ENCODE peak calls at places on chromosomes 11 and 22, in eight cellular contexts. X is endodermal cell, V is coronary artery, P is neural progenitor cell, H is A673, K is neuronal stem cell, L is heart right ventricle, O is colonic mucosa. T is an unnamed sample.

GRCh38 chr11:66112640-66113098 is 42.6 kb downstream of the PACS1 start:
- DNase-seq in X (no peak), V (no peak), P (no peak), H (peak), K (no peak), L (peak), O (no peak), T (no peak)

GRCh38 chr22:41223535-41223934 is 17.2 kb downstream of the CHADL start:
- DNase-seq in X (no peak), V (no peak), P (no peak), H (no peak), K (no peak), L (no peak), O (no peak), T (no peak)

GRCh38 chr11:116231540-116231939 is 541.2 kb downstream of the BUD13 start:
- DNase-seq in X (no peak), V (no peak), P (no peak), H (no peak), K (no peak), L (no peak), O (no peak), T (no peak)

GRCh38 chr11:113789675-113790320 is 10.2 kb downstream of the CLDN25 start:
- DNase-seq in X (peak), V (no peak), P (no peak), H (no peak), K (no peak), L (no peak), O (no peak), T (no peak)

GRCh38 chr11:69361048-69361447 is 67.1 kb downstream of the MYEOV start:
- DNase-seq in X (peak), V (peak), P (no peak), H (no peak), K (no peak), L (no peak), O (peak), T (no peak)

GRCh38 chr11:96219981-96220623 is 122.9 kb downstream of the MAML2 start:
- DNase-seq in X (no peak), V (no peak), P (peak), H (peak), K (no peak), L (peak), O (no peak), T (no peak)

GRCh38 chr22:33687464-33687863 is 232.8 kb downstream of the LARGE1 start:
- DNase-seq in X (no peak), V (no peak), P (no peak), H (no peak), K (no peak), L (no peak), O (no peak), T (no peak)

GRCh38 chr11:70448983-70449567 is 50.7 kb downstream of the CTTN start:
- DNase-seq in X (peak), V (no peak), P (no peak), H (peak), K (no peak), L (no peak), O (no peak), T (no peak)

GRCh38 chr11:61574611-61575010 is 6.3 kb downstream of the SYT7 start:
- DNase-seq in X (no peak), V (no peak), P (no peak), H (no peak), K (no peak), L (no peak), O (no peak), T (no peak)

GRCh38 chr11:72217856-72218745 is 1.5 kb downstream of the FOLR2 start:
- DNase-seq in X (peak), V (peak), P (no peak), H (no peak), K (no peak), L (no peak), O (no peak), T (no peak)

GRCh38 chr11:29913352-29913751 is 103.5 kb downstream of the KCNA4 start:
- DNase-seq in X (no peak), V (no peak), P (no peak), H (no peak), K (no peak), L (no peak), O (no peak), T (no peak)

GRCh38 chr22:48949375-48950149 is 878.1 kb downstream of the BRD1 start:
- DNase-seq in X (no peak), V (peak), P (no peak), H (no peak), K (no peak), L (no peak), O (no peak), T (peak)

GRCh38 chr11:61158691-61159381 is 2.4 kb downstream of the VPS37C start:
- DNase-seq in X (peak), V (no peak), P (no peak), H (no peak), K (no peak), L (no peak), O (peak), T (no peak)

GRCh38 chr11:100830978-100831732 is 144.1 kb downstream of the ARHGAP42 start:
- DNase-seq in X (no peak), V (no peak), P (no peak), H (no peak), K (no peak), L (peak), O (no peak), T (no peak)

GRCh38 chr22:44426981-44427380 is 71.1 kb downstream of the RTL6 start:
- DNase-seq in X (peak), V (no peak), P (no peak), H (no peak), K (no peak), L (no peak), O (no peak), T (peak)

GRCh38 chr11:60860943-60861342 is 5.2 kb upstream of the PTGDR2 start:
- DNase-seq in X (no peak), V (no peak), P (no peak), H (peak), K (no peak), L (no peak), O (no peak), T (peak)

GRCh38 chr11:57069942-57070341 is 81.2 kb downstream of the OR5AK2 start:
- DNase-seq in X (no peak), V (no peak), P (no peak), H (no peak), K (no peak), L (no peak), O (no peak), T (no peak)

GRCh38 chr11:9231848-9232177 is 33.3 kb downstream of the DENND5A start:
- DNase-seq in X (no peak), V (no peak), P (no peak), H (no peak), K (no peak), L (peak), O (no peak), T (no peak)

GRCh38 chr22:41589260-41589600 is 410 bp downstream of the PMM1 start:
- DNase-seq in X (no peak), V (peak), P (peak), H (peak), K (peak), L (no peak), O (peak), T (no peak)

GRCh38 chr11:46003647-46004046 is 81.2 kb downstream of the LARGE2 start:
- DNase-seq in X (no peak), V (no peak), P (no peak), H (peak), K (no peak), L (no peak), O (no peak), T (no peak)

GRCh38 chr11:27217948-27218410 is 145.0 kb downstream of the CCDC34 start:
- DNase-seq in X (no peak), V (no peak), P (no peak), H (no peak), K (no peak), L (no peak), O (no peak), T (no peak)

GRCh38 chr11:22407899-22408298 is 69.7 kb downstream of the SLC17A6 start:
- DNase-seq in X (peak), V (no peak), P (peak), H (no peak), K (peak), L (no peak), O (no peak), T (no peak)

GRCh38 chr11:113730887-113731726 is 25.0 kb upstream of the TMPRSS5 start:
- DNase-seq in X (peak), V (no peak), P (peak), H (peak), K (peak), L (peak), O (peak), T (no peak)

GRCh38 chr11:3959015-3959917 is 103.8 kb downstream of the STIM1 start:
- DNase-seq in X (no peak), V (no peak), P (peak), H (peak), K (no peak), L (no peak), O (no peak), T (no peak)

GRCh38 chr11:67278939-67279588 is 10.0 kb upstream of the ANKRD13D start:
- DNase-seq in X (no peak), V (no peak), P (no peak), H (no peak), K (no peak), L (no peak), O (no peak), T (peak)

GRCh38 chr22:49767355-49768062 is 60.2 kb downstream of the BRD1 start:
- DNase-seq in X (peak), V (peak), P (peak), H (peak), K (peak), L (no peak), O (no peak), T (peak)

GRCh38 chr22:38244106-38244505 is 28.7 kb downstream of the TMEM184B start:
- DNase-seq in X (no peak), V (no peak), P (no peak), H (no peak), K (no peak), L (no peak), O (no peak), T (no peak)

GRCh38 chr11:2699185-2699530 is 636 bp downstream of the KCNQ1OT1 start:
- DNase-seq in X (no peak), V (peak), P (no peak), H (peak), K (no peak), L (no peak), O (peak), T (peak)

GRCh38 chr11:121068787-121069186 is 32.3 kb upstream of the TECTA start:
- DNase-seq in X (no peak), V (no peak), P (no peak), H (no peak), K (no peak), L (no peak), O (peak), T (no peak)

GRCh38 chr11:17972987-17973386 is 39.9 kb downstream of the SERGEF start:
- DNase-seq in X (peak), V (no peak), P (peak), H (peak), K (peak), L (peak), O (peak), T (no peak)

GRCh38 chr11:65479184-65480145 is 19.4 kb upstream of the MALAT1 start:
- DNase-seq in X (peak), V (peak), P (peak), H (peak), K (no peak), L (peak), O (peak), T (no peak)

GRCh38 chr22:50016308-50016987 is 3.9 kb upstream of the IL17REL start:
- DNase-seq in X (no peak), V (peak), P (peak), H (no peak), K (no peak), L (no peak), O (no peak), T (peak)

GRCh38 chr11:67392182-67392715 is 463 bp downstream of the RAD9A start:
- DNase-seq in X (no peak), V (no peak), P (peak), H (no peak), K (no peak), L (no peak), O (no peak), T (no peak)

GRCh38 chr11:109086931-109087330 is 335.1 kb upstream of the C11orf87 start:
- DNase-seq in X (no peak), V (no peak), P (no peak), H (no peak), K (no peak), L (no peak), O (no peak), T (no peak)

GRCh38 chr22:46201059-46201757 is 48.9 kb downstream of the CDPF1 start:
- DNase-seq in X (peak), V (no peak), P (peak), H (no peak), K (no peak), L (no peak), O (peak), T (peak)

GRCh38 chr11:113114452-113115027 is 153.3 kb downstream of the NCAM1 start:
- DNase-seq in X (peak), V (no peak), P (peak), H (peak), K (peak), L (peak), O (peak), T (no peak)

GRCh38 chr22:26367402-26368245 is 61.4 kb upstream of the ASPHD2 start:
- DNase-seq in X (peak), V (no peak), P (peak), H (peak), K (peak), L (peak), O (peak), T (no peak)

GRCh38 chr11:65426839-65427690 is 4.5 kb downstream of the NEAT1 start:
- DNase-seq in X (peak), V (peak), P (no peak), H (no peak), K (no peak), L (no peak), O (peak), T (peak)

GRCh38 chr11:112310414-112310813 is 49.8 kb upstream of the PLET1 start:
- DNase-seq in X (no peak), V (no peak), P (no peak), H (no peak), K (no peak), L (no peak), O (no peak), T (no peak)

DNA sequence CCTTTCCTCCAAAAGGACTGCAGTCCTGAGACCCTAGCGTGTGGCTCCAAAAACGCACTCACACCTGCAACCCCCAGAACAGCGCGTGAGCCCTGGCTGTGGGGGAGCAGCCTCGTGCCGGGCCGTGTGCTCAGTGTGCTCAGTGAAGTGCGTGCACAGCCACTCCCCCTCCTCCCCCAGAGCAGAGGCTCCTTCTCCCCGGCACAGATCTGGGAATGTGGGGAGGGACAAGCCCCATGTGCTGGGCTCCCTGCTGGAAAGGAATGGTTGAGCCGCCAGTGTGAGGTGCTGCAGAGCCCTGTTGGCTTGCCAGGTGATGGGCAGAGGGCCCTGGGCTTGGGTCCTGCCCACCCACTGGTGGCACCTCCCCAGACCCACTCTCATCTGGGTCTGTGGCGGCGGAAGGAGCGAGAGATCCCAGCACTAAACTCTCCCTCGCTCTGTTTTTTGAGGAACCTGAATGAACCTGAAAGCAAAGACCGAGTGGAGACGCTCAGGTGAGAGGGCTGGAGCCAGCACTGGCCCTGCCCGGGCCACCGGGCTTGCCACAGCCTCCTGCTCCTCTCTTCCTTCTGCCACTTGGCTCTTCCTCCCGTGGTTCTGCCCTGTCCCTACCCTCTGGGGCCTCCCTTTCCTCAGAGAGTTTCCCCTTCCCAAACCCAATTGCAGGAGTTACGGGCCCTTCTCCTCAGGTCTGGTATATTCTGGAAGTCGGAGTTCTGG is 9.0 kb downstream of the RCOR2 start:
- DNase-seq in X (peak), V (no peak), P (peak), H (no peak), K (no peak), L (no peak), O (no peak), T (no peak)
- H3K27ac ChIP-seq in X (no peak), V (no peak), P (peak), H (no peak), K (peak), L (peak), O (no peak), T (no peak)

GRCh38 chr11:39745401-39745800 is 1714.1 kb downstream of the LRRC4C start:
- DNase-seq in X (no peak), V (no peak), P (no peak), H (no peak), K (no peak), L (no peak), O (no peak), T (no peak)
- H3K27ac ChIP-seq in X (no peak), V (no peak), P (no peak), H (no peak), K (no peak), L (no peak), O (no peak), T (no peak)

GRCh38 chr22:17919276-17920144 is 104.9 kb downstream of the MICAL3 start:
- DNase-seq in X (peak), V (no peak), P (no peak), H (no peak), K (no peak), L (peak), O (peak), T (no peak)

GRCh38 chr22:17920992-17921650 is 103.2 kb downstream of the MICAL3 start:
- DNase-seq in X (no peak), V (no peak), P (no peak), H (no peak), K (no peak), L (no peak), O (no peak), T (no peak)

GRCh38 chr22:17917490-17917983 is 106.8 kb downstream of the MICAL3 start:
- DNase-seq in X (no peak), V (no peak), P (no peak), H (no peak), K (no peak), L (no peak), O (peak), T (peak)

GRCh38 chr22:17920145-17920605 is 104.2 kb downstream of the MICAL3 start:
- DNase-seq in X (peak), V (no peak), P (peak), H (no peak), K (no peak), L (peak), O (peak), T (peak)

DNA sequence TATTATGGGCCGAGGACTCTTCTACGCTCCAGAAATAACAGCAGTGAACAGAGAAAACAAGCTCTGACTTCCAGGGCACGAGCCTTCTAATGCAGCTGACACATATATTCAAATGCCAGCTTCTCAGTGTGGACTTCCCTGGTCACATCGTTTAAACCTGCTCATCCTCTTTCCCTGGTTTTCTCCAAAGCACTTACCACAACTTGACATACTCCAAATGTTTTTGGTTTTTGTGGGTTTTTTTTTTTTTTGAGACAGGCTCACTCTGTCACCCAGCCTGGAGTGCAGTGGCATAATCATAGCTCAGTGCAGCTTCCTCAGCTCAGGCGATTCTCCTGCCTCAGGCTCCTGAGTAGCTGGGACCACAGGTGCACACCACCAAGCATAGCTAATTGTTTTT is 105.5 kb downstream of the MICAL3 start:
- DNase-seq in X (no peak), V (no peak), P (no peak), H (no peak), K (no peak), L (no peak), O (no peak), T (no peak)
- H3K27ac ChIP-seq in X (no peak), V (no peak), P (no peak), H (no peak), K (no peak), L (peak), O (no peak), T (no peak)

GRCh38 chr22:24059793-24060192 is 48.7 kb downstream of the CABIN1 start:
- DNase-seq in X (no peak), V (peak), P (no peak), H (no peak), K (no peak), L (no peak), O (no peak), T (no peak)
- H3K27ac ChIP-seq in X (no peak), V (peak), P (no peak), H (no peak), K (no peak), L (no peak), O (no peak), T (no peak)

GRCh38 chr11:11537372-11537771 is 84.4 kb downstream of the GALNT18 start:
- DNase-seq in X (no peak), V (no peak), P (no peak), H (no peak), K (no peak), L (no peak), O (no peak), T (no peak)
- H3K27ac ChIP-seq in X (no peak), V (peak), P (no peak), H (no peak), K (no peak), L (peak), O (no peak), T (no peak)

DNA sequence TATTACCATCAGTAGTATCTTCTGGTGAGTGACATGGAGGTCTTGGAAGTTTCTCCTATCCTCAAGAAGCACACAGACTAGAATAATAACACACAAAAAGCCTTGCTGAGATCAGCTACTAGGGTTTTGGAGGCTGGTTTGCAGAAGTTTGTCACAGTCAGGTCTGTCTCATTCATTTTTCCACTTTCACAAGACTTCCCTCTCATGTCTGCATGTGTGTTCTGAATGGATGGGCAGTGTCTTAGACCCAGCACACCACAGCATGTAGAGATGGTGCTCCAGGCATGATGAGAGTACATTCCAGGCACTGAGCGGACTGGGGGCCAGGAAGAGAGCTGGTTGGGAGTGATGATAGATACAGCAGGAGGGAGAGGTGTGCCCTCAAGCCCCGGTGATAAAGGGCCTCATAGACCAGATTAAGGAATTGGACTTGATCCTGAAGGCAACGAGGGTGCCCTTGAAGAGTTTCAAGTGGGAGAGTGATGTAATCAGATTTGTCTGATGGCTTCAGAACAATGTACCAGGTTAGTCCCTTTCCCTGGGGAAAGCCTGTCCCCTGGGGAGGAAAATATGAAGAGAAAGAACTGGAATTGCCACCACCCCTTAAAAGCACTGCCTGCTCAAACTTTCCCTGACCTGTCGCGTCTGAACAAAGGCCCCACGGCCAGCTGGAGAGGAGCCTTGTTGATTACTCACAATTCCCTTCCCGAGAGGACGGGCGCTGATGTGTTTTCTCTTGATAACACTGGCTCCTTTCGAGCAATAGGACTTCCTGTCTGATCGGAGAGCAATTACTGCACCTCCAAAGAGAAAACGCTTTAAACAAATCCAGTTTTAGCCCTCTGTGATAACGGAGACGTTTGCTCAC is 45.1 kb upstream of the LMO2 start:
- DNase-seq in X (no peak), V (peak), P (no peak), H (peak), K (no peak), L (peak), O (peak), T (no peak)
- H3K27ac ChIP-seq in X (no peak), V (peak), P (no peak), H (peak), K (no peak), L (peak), O (no peak), T (peak)

T was measured in spleen.